ENCODE peak calls at places on chromosomes 6 and 20, in four cellular contexts. E is left cardiac atrium, S is AG20443, P is KBM-7. V is an unnamed sample.

GRCh38 chr6:28515676-28516075 is at the start of gene GPX6:
- DNase-seq in P (no peak), E (no peak), S (no peak), V (no peak)

GRCh38 chr6:21694168-21694567 is 100.6 kb downstream of the SOX4 start:
- DNase-seq in E (no peak), P (no peak), S (no peak), V (no peak)

GRCh38 chr6:106619223-106619622 is 10.1 kb downstream of the RTN4IP1 start:
- DNase-seq in P (no peak), S (no peak), E (no peak), V (no peak)

GRCh38 chr20:38346247-38346651 is at the start of gene LBP:
- DNase-seq in E (peak; percentile 45), S (no peak), P (no peak), V (no peak)

GRCh38 chr20:46709459-46710148 is at the start of gene SLC2A10:
- DNase-seq in E (peak; percentile 75), P (no peak), S (peak; percentile 92), V (peak; percentile 64)

GRCh38 chr20:45983279-45983743 is 11.3 kb upstream of the ZNF335 start:
- DNase-seq in S (no peak), E (no peak), P (no peak), V (no peak)

GRCh38 chr20:42125426-42125825 is 507.2 kb upstream of the CHD6 start:
- DNase-seq in P (no peak), E (no peak), S (no peak), V (no peak)

GRCh38 chr20:46400253-46400652 is 6.2 kb downstream of the ELMO2 start:
- DNase-seq in S (peak; percentile 65), E (no peak), P (peak; percentile 77), V (peak; percentile 71)

GRCh38 chr20:62766716-62767115 is 29.6 kb upstream of the MRGBP start:
- DNase-seq in E (peak; percentile 16), S (no peak), P (no peak), V (no peak)

GRCh38 chr6:123635567-123635966 is 1.2 kb downstream of the TRDN start:
- DNase-seq in S (no peak), E (no peak), P (no peak), V (peak; percentile 29)

GRCh38 chr20:45834797-45835161 is 1.2 kb downstream of the SNX21 start:
- DNase-seq in E (peak; percentile 47), S (no peak), P (no peak), V (no peak)

GRCh38 chr6:94446120-94446519 is 1026.8 kb upstream of the EPHA7 start:
- DNase-seq in S (no peak), P (no peak), E (no peak), V (no peak)

V was measured in myocyte.